ENCODE peak calls at places on chromosomes 11 and 22, in nine cellular contexts. R, Z, H, E, U, T, K, O and P are unnamed samples.

GRCh38 chr11:116773203-116774112 is 671 bp upstream of the BUD13 start:
- DNase-seq in R (no peak), O (no peak), E (no peak), K (no peak), T (no peak), U (no peak), Z (peak; percentile 63), H (no peak), P (no peak)

GRCh38 chr22:49012695-49013094 is 815.0 kb downstream of the BRD1 start:
- DNase-seq in E (no peak), O (no peak), U (no peak), Z (no peak), T (no peak), K (no peak), R (no peak), H (no peak), P (no peak)

GRCh38 chr22:47017245-47017644 is 254.8 kb downstream of the TBC1D22A start:
- DNase-seq in U (no peak), O (peak; percentile 50), H (no peak), K (no peak), T (no peak), Z (no peak), E (no peak), R (no peak), P (no peak)

GRCh38 chr11:96275807-96276594 is 67.0 kb downstream of the MAML2 start:
- DNase-seq in K (no peak), R (no peak), O (no peak), T (no peak), E (no peak), Z (no peak), H (no peak), U (no peak), P (no peak)

GRCh38 chr11:14413307-14414072 is 54.5 kb upstream of the RRAS2 start:
- DNase-seq in H (no peak), O (peak; percentile 70), R (no peak), K (no peak), U (no peak), T (no peak), E (peak; percentile 70), Z (no peak), P (no peak)

GRCh38 chr11:16924826-16925494 is 89.3 kb downstream of the PLEKHA7 start:
- DNase-seq in U (peak; percentile 30), H (peak; percentile 89), R (no peak), T (peak; percentile 57), E (peak; percentile 76), Z (no peak), O (peak; percentile 74), K (peak; percentile 78), P (no peak)

GRCh38 chr11:46322759-46323158 is 24.5 kb upstream of the DGKZ start:
- DNase-seq in O (no peak), U (no peak), H (no peak), R (no peak), T (no peak), E (peak; percentile 82), K (peak; percentile 45), Z (no peak), P (no peak)

GRCh38 chr22:22546490-22546889 is 12.6 kb downstream of the PRAME start:
- DNase-seq in Z (no peak), O (no peak), T (no peak), K (no peak), R (no peak), U (no peak), E (no peak), H (no peak), P (no peak)

GRCh38 chr22:41197808-41198585 is 7.1 kb upstream of the L3MBTL2 start:
- DNase-seq in E (no peak), K (no peak), T (no peak), O (no peak), Z (peak; percentile 73), U (no peak), R (no peak), H (peak; percentile 56), P (no peak)

DNA sequence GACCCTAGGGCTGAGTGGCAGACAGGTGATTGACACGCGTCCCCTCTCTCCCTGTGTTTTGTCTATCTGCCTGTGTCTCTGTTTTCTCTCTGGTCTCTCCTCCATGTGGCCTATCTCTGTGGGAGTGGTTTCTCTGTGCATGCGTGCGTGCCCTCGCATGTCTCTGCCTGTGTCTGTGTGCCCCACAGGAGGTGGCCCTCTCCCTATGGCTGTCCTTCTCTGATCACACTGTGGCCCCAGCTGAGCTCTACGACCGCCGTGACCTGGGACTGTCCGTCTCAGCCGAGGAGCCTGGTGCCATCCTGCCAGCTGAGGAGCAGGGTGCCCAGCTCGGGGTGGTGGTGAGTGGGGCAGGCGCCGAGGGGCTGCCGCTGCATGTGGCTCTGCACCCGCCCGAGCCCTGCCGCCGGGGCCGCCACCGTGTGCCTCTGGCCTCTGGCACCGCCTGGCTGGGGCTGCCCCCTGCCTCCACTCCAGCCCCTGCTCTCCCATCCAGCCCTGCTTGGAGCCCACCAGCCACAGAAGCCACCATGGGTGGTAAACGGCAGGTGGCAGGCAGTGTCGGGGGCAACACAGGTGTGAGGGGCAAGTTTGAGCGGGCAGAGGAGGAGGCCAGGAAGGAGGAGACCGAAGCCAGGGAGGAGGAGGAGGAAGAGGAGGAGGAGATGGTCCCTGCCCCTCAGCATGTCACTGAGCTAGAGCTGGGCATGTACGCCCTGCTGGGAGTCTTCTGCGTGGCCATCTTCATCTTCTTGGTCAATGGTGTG is 11.6 kb downstream of the TMEM132A start:
- DNase-seq in H (no peak), O (no peak), U (no peak), Z (no peak), R (peak; percentile 81), T (no peak), K (no peak), E (no peak), P (no peak)
- TF ChIP-seq POLR2A in H (no peak), O (no peak), U (peak; percentile 34), Z (no peak), R (no peak), T (no peak), K (no peak), E (no peak), P (peak; percentile 54)

DNA sequence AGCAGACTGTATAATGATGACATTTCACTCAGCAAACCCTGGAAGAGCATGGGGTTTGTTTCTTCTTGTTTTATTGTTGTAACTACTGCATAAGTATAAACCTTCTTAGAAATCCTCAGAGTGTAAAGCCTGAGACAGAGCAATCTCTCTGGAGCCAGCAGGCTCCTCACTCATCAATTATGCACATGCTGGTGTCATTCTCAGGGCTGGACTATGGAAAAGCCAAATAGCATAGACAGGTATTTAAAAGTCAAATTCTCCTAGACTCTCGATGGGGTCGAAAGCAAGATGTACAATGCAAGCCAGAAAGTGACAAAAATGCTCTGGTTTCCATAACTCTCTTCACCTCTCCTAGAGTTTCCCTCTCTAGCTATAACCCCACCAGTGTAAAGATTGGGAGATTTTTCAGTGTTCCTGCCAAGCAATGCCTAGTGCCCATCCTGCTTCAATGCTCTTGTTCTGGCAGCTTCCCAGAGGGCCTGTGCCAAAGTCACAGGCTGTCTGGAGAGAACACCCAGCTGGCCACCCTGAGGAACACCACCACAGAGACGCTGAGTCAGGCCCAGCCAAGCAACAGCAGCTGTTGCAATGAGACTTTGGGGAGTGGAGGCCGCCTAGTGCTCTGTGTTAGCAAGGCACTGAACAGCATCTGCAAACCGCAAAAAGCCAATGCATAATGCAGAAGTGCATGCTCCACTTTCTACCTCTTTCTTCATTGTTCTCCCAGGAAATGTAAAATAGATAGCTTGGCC is 167.9 kb downstream of the NXPE2 start:
- DNase-seq in T (no peak), E (no peak), K (no peak), O (no peak), U (no peak), Z (no peak), H (no peak), R (no peak), P (no peak)
- TF ChIP-seq POLR2AphosphoS5 in T (no peak), E (no peak), K (no peak), O (no peak), U (no peak), Z (no peak), H (no peak), R (no peak), P (no peak)

DNA sequence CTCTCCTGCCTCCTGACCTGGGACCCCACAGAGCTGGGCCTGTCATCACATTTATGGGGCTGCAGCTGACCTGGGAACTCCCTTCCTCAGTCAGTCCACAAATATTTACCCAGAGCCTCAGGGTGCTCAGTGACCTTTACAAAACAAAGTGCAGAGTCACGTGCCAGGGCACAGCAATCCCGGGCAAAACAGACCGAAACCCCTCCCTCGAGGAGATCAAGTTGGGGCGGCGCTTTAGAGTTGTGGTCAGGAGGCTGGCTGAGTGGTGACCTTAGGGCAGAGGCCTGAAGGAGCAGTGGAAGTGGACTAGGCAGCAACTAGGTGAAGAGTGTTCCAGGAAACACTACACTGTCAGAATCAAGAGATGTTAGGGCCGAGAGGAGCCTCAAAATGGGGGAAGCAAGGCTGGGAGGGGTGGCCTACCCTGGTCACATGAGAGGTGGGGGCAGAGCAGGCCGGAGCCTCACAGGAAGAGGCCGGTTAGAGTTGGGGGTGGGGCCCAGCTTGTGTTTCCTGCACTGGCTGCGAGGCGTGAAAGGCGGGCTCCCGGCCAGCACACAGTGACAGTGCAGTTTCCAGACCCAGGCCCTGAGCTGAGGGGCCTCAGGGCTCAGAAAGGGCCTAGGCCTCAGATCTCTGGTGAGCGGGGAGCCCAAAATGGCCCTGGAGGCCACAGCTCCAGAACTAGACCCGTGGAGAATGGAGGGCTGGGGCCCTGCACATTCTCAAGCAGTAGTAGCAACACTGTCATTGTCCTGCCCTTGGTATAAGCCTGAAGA is 3.7 kb upstream of the NEAT1 start:
- DNase-seq in Z (peak; percentile 97), T (peak; percentile 97), O (peak; percentile 99), R (peak; percentile 99), U (peak; percentile 82), H (peak; percentile 97), E (peak; percentile 86), K (peak; percentile 84), P (peak; percentile 89)
- TF ChIP-seq POLR2A in Z (no peak), T (no peak), O (peak; percentile 78), R (no peak), U (peak; percentile 86), H (peak; percentile 86), E (no peak), K (peak; percentile 87), P (peak; percentile 91)

GRCh38 chr11:78720281-78720989 is 145.8 kb upstream of the NARS2 start:
- DNase-seq in U (no peak), R (no peak), E (no peak), T (no peak), H (no peak), K (no peak), O (no peak), Z (no peak), P (no peak)
- TF ChIP-seq POLR2AphosphoS5 in U (no peak), R (no peak), E (no peak), T (no peak), H (no peak), K (no peak), O (no peak), Z (no peak), P (no peak)

DNA sequence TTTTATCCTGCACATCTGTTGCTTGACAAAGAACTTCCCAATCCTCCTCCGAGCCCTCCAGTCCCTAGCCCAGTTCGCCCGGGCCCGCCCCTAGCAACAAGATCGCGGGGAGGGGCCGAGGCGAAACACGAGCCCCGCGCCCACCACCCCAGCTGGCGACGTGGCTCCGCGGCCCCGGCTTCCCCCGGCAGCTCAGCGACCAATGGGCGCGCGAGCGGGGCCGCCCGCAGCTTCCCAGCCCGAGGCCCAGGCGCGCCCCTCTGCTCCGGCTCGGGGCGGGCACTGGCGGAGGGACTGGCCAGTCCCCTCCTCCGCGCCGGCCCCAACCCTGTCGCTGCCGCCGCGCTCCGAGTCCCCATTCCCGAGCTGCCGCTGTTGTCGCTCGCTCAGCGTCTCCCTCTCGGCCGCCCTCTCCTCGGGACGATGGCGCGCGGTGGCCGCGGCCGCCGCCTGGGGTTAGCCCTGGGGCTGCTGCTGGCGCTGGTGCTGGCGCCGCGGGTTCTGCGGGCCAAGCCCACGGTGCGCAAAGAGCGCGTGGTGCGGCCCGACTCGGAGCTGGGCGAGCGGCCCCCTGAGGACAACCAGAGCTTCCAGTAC is at the start of gene RCN1:
- DNase-seq in T (peak; percentile 60), R (peak; percentile 90), O (peak; percentile 79), U (peak; percentile 54), K (no peak), E (peak; percentile 85), H (peak; percentile 57), Z (peak; percentile 88), P (peak; percentile 59)
- TF ChIP-seq POLR2A in T (no peak), R (no peak), O (no peak), U (no peak), K (peak; percentile 59), E (peak; percentile 70), H (peak; percentile 47), Z (peak; percentile 34), P (peak; percentile 57)